ENCODE peak calls at places on chromosomes 7 and 10, in seven cellular contexts. P is GM13976; G is activated CD4-positive, alpha-beta T cell treated with anti-CD3 and anti-CD28 coated beads, Interleukin-2, amount 50 U/mL, for 48 hours; D is Right ventricle myocardium superior; B is stimulated activated CD4-positive, alpha-beta T cell treated with anti-CD3 and anti-CD28 coated beads, Interleukin-1b, Interleukin-23, amount 100 ng/mL, for 4 hours; R is non-pigmented ciliary epithelial cell; F is stimulated activated naive CD4-positive, alpha-beta T cell. H is an unnamed sample.

GRCh38 chr7:138907438-138907837 is 73.8 kb downstream of the KIAA1549 start:
- DNase-seq in P (no peak), G (no peak), D (no peak), B (no peak), R (no peak), F (no peak), H (no peak)

GRCh38 chr7:151850484-151851159 is 26.3 kb downstream of the PRKAG2 start:
- DNase-seq in P (no peak), G (peak; percentile 14), D (peak; percentile 45), B (no peak), R (no peak), F (no peak), H (peak; percentile 6)

GRCh38 chr7:44377681-44378421 is 52.5 kb upstream of the CAMK2B start:
- DNase-seq in P (peak; percentile 76), G (no peak), D (no peak), B (no peak), R (no peak), F (no peak), H (no peak)

GRCh38 chr7:39428221-39428620 is 138.0 kb upstream of the YAE1 start:
- DNase-seq in P (no peak), G (no peak), D (no peak), B (no peak), R (peak; percentile 49), F (no peak), H (no peak)

GRCh38 chr10:84540022-84540616 is 211.7 kb downstream of the CCSER2 start:
- DNase-seq in P (no peak), G (no peak), D (no peak), B (no peak), R (no peak), F (no peak), H (no peak)

GRCh38 chr10:17181751-17182150 is 19.7 kb downstream of the TRDMT1 start:
- DNase-seq in P (no peak), G (no peak), D (no peak), B (no peak), R (no peak), F (no peak), H (no peak)

GRCh38 chr10:98309366-98310355 is 41.7 kb upstream of the LOXL4 start:
- DNase-seq in P (peak; percentile 77), G (peak; percentile 31), D (peak; percentile 82), B (no peak), R (no peak), F (no peak), H (peak; percentile 76)

GRCh38 chr7:92448185-92448747 is 984 bp downstream of the GATAD1 start:
- DNase-seq in P (peak; percentile 45), G (peak; percentile 59), D (peak; percentile 44), B (peak; percentile 34), R (peak; percentile 19), F (peak; percentile 74), H (no peak)

GRCh38 chr7:32206987-32207386 is 136.8 kb upstream of the PDE1C start:
- DNase-seq in P (no peak), G (no peak), D (no peak), B (no peak), R (no peak), F (no peak), H (peak; percentile 22)

GRCh38 chr7:144936314-144936713 is 100.5 kb upstream of the TPK1 start:
- DNase-seq in P (no peak), G (no peak), D (no peak), B (no peak), R (no peak), F (no peak), H (no peak)

GRCh38 chr7:2165610-2166594 is 66.8 kb downstream of the MAD1L1 start:
- DNase-seq in P (peak; percentile 89), G (no peak), D (peak; percentile 57), B (no peak), R (no peak), F (no peak), H (peak; percentile 34)

GRCh38 chr7:108234981-108235450 is 104.9 kb upstream of the LAMB4 start:
- DNase-seq in P (no peak), G (no peak), D (no peak), B (no peak), R (no peak), F (no peak), H (no peak)

GRCh38 chr7:44769381-44770209 is 20.9 kb downstream of the ZMIZ2 start:
- DNase-seq in P (peak; percentile 77), G (peak; percentile 29), D (no peak), B (no peak), R (no peak), F (no peak), H (peak; percentile 27)

GRCh38 chr10:133139561-133140065 is 20.4 kb upstream of the KNDC1 start:
- DNase-seq in P (no peak), G (no peak), D (peak; percentile 38), B (no peak), R (no peak), F (no peak), H (no peak)

GRCh38 chr7:95004618-95005282 is 97.4 kb downstream of the PPP1R9A start:
- DNase-seq in P (no peak), G (no peak), D (no peak), B (no peak), R (no peak), F (no peak), H (no peak)

GRCh38 chr7:2616387-2616966 is 15.3 kb upstream of the TTYH3 start:
- DNase-seq in P (no peak), G (no peak), D (no peak), B (no peak), R (no peak), F (no peak), H (no peak)

GRCh38 chr7:128168667-128169210 is 72.3 kb upstream of the LEP start:
- DNase-seq in P (peak; percentile 58), G (no peak), D (peak; percentile 44), B (no peak), R (no peak), F (no peak), H (peak; percentile 33)

GRCh38 chr10:29712108-29712507 is 77.3 kb upstream of the SVIL start:
- DNase-seq in P (no peak), G (no peak), D (no peak), B (no peak), R (no peak), F (no peak), H (no peak)

GRCh38 chr7:47354831-47355541 is 226.9 kb downstream of the TNS3 start:
- DNase-seq in P (no peak), G (no peak), D (peak; percentile 72), B (no peak), R (no peak), F (no peak), H (peak; percentile 59)

GRCh38 chr7:128879939-128880746 is 17.5 kb downstream of the ATP6V1F start:
- DNase-seq in P (peak; percentile 78), G (peak; percentile 41), D (peak; percentile 79), B (no peak), R (no peak), F (no peak), H (peak; percentile 71)

GRCh38 chr10:77493851-77494788 is 143.5 kb downstream of the KCNMA1 start:
- DNase-seq in P (no peak), G (no peak), D (no peak), B (no peak), R (no peak), F (no peak), H (no peak)

GRCh38 chr10:7408003-7408493 is 2.8 kb downstream of the SFMBT2 start:
- DNase-seq in P (peak; percentile 76), G (peak; percentile 54), D (peak; percentile 80), B (peak; percentile 32), R (no peak), F (peak; percentile 60), H (peak; percentile 63)

GRCh38 chr10:119679480-119679829 is 28.3 kb downstream of the BAG3 start:
- DNase-seq in P (no peak), G (no peak), D (no peak), B (no peak), R (no peak), F (no peak), H (no peak)

GRCh38 chr7:130387628-130388403 is 7.5 kb downstream of the CPA1 start:
- DNase-seq in P (no peak), G (no peak), D (no peak), B (no peak), R (peak; percentile 96), F (no peak), H (no peak)

GRCh38 chr10:96857613-96858012 is 25.5 kb downstream of the LCOR start:
- DNase-seq in P (no peak), G (no peak), D (no peak), B (no peak), R (no peak), F (no peak), H (no peak)

GRCh38 chr7:69365588-69366241 is 232.6 kb upstream of the AUTS2 start:
- DNase-seq in P (no peak), G (no peak), D (no peak), B (no peak), R (no peak), F (no peak), H (no peak)

GRCh38 chr7:44318296-44318695 is 7.1 kb downstream of the CAMK2B start:
- DNase-seq in P (no peak), G (no peak), D (no peak), B (no peak), R (no peak), F (no peak), H (no peak)

GRCh38 chr10:1413823-1414222 is 323.5 kb downstream of the ADARB2 start:
- DNase-seq in P (no peak), G (no peak), D (no peak), B (no peak), R (no peak), F (no peak), H (no peak)

GRCh38 chr7:4051696-4052095 is 630.4 kb upstream of the FOXK1 start:
- DNase-seq in P (no peak), G (no peak), D (no peak), B (no peak), R (no peak), F (no peak), H (no peak)

GRCh38 chr10:109978481-109978880 is 29.3 kb upstream of the ADD3 start:
- DNase-seq in P (peak; percentile 46), G (peak; percentile 79), D (no peak), B (peak; percentile 61), R (no peak), F (peak; percentile 60), H (no peak)

GRCh38 chr10:22230331-22230833 is 12.6 kb upstream of the EBLN1 start:
- DNase-seq in P (peak; percentile 29), G (no peak), D (no peak), B (peak; percentile 21), R (peak; percentile 30), F (peak; percentile 41), H (no peak)

GRCh38 chr7:18177815-18178660 is 150.4 kb upstream of the PRPS1L1 start:
- DNase-seq in P (peak; percentile 59), G (peak; percentile 9), D (peak; percentile 38), B (no peak), R (peak; percentile 50), F (no peak), H (no peak)

GRCh38 chr7:104299323-104299722 is 29.1 kb upstream of the LHFPL3 start:
- DNase-seq in P (no peak), G (no peak), D (no peak), B (no peak), R (no peak), F (no peak), H (no peak)

GRCh38 chr10:37780536-37780935 is 76.9 kb downstream of the ZNF248 start:
- DNase-seq in P (no peak), G (no peak), D (no peak), B (no peak), R (no peak), F (no peak), H (no peak)

GRCh38 chr10:94075521-94075920 is 81.8 kb downstream of the PLCE1 start:
- DNase-seq in P (no peak), G (no peak), D (no peak), B (no peak), R (no peak), F (no peak), H (no peak)

H was measured in heart right ventricle.